ENCODE peak calls at places on chromosomes 12 and 14, in five cellular contexts. O, Y, I, R and H are unnamed samples.

GRCh38 chr12:49126852-49127763 is 4.1 kb downstream of the TUBA1B start:
- DNase-seq in R (no peak), Y (peak; percentile 21), I (no peak), O (no peak), H (no peak)

GRCh38 chr12:95083938-95084337 is 10.5 kb upstream of the NR2C1 start:
- DNase-seq in O (no peak), I (no peak), R (no peak), Y (no peak), H (no peak)

GRCh38 chr14:71220462-71220861 is 313.2 kb downstream of the PCNX1 start:
- DNase-seq in O (no peak), I (no peak), R (no peak), Y (no peak), H (no peak)

GRCh38 chr14:73403181-73403752 is 55.1 kb downstream of the NUMB start:
- DNase-seq in O (no peak), I (no peak), Y (no peak), R (no peak), H (no peak)

GRCh38 chr14:100049220-100049619 is 16.0 kb upstream of the EVL start:
- DNase-seq in Y (no peak), O (no peak), R (no peak), I (no peak), H (no peak)

GRCh38 chr14:68461086-68461485 is 331.8 kb downstream of the ZFP36L1 start:
- DNase-seq in I (no peak), R (no peak), Y (no peak), O (no peak), H (no peak)

GRCh38 chr12:120862664-120863063 is 41.5 kb downstream of the SPPL3 start:
- DNase-seq in Y (no peak), R (no peak), O (no peak), I (no peak), H (no peak)

GRCh38 chr12:121538699-121539061 is 42.1 kb downstream of the KDM2B start:
- DNase-seq in I (no peak), R (no peak), Y (no peak), O (no peak), H (no peak)

GRCh38 chr14:105485720-105486332 is 860 bp upstream of the CRIP1 start:
- DNase-seq in Y (peak; percentile 83), O (peak; percentile 85), R (peak; percentile 78), I (no peak), H (no peak)

GRCh38 chr14:20435454-20436362 is at the start of gene KLHL33:
- DNase-seq in R (no peak), I (no peak), O (peak; percentile 51), Y (no peak), H (no peak)

GRCh38 chr12:94266796-94267529 is 118.6 kb downstream of the PLXNC1 start:
- DNase-seq in O (no peak), R (no peak), Y (no peak), I (no peak), H (no peak)

GRCh38 chr12:91687052-91688017 is 458.3 kb downstream of the BTG1 start:
- DNase-seq in O (no peak), I (no peak), R (no peak), Y (peak; percentile 31), H (no peak)

GRCh38 chr14:77043177-77043983 is 14.9 kb upstream of the IRF2BPL start:
- DNase-seq in O (peak; percentile 80), Y (peak; percentile 70), R (no peak), I (no peak), H (no peak)

GRCh38 chr14:99075771-99076370 is 196.1 kb downstream of the BCL11B start:
- DNase-seq in R (no peak), O (no peak), Y (no peak), I (no peak), H (no peak)

GRCh38 chr14:64937176-64937820 is 5.2 kb downstream of the GPX2 start:
- DNase-seq in Y (no peak), I (no peak), R (no peak), O (no peak), H (no peak)

GRCh38 chr12:123056053-123056452 is 75.6 kb downstream of the ARL6IP4 start:
- DNase-seq in Y (no peak), O (no peak), R (no peak), I (no peak), H (no peak)

GRCh38 chr12:47742253-47742825 is 16.3 kb downstream of the RAPGEF3 start:
- DNase-seq in Y (peak; percentile 61), I (peak; percentile 43), O (peak; percentile 75), R (peak; percentile 13), H (no peak)

GRCh38 chr14:33949051-33950037 is 1.5 kb downstream of the EGLN3 start:
- DNase-seq in O (no peak), R (peak; percentile 39), Y (peak; percentile 8), I (no peak), H (no peak)

GRCh38 chr14:61477845-61478438 is 156.6 kb downstream of the PRKCH start:
- DNase-seq in Y (peak; percentile 70), R (peak; percentile 21), O (peak; percentile 88), I (no peak), H (no peak)

GRCh38 chr14:20468773-20469241 is 399 bp upstream of the PNP start:
- DNase-seq in O (no peak), Y (no peak), I (no peak), R (no peak), H (no peak)

GRCh38 chr12:109587921-109588320 is 14.3 kb downstream of the MVK start:
- DNase-seq in O (no peak), R (no peak), I (no peak), Y (no peak), H (no peak)

GRCh38 chr14:93112891-93113677 is 2.6 kb downstream of the ITPK1 start:
- DNase-seq in I (peak; percentile 43), R (peak; percentile 79), Y (peak; percentile 74), O (peak; percentile 85), H (no peak)

GRCh38 chr14:78253986-78254385 is 83.8 kb downstream of the NRXN3 start:
- DNase-seq in O (no peak), Y (peak; percentile 6), I (no peak), R (no peak), H (no peak)

GRCh38 chr12:106171117-106171750 is 32.5 kb upstream of the NUAK1 start:
- DNase-seq in Y (peak; percentile 56), R (no peak), I (no peak), O (no peak), H (no peak)

GRCh38 chr12:28424965-28425364 is 234.7 kb downstream of the CCDC91 start:
- DNase-seq in Y (no peak), O (peak; percentile 31), I (no peak), R (no peak), H (no peak)

GRCh38 chr14:20489093-20489994 is 16.0 kb upstream of the RNASE10 start:
- DNase-seq in I (no peak), O (no peak), R (no peak), Y (peak; percentile 64), H (no peak)

GRCh38 chr14:52954346-52955214 is 3.7 kb upstream of the FERMT2 start:
- DNase-seq in Y (no peak), I (no peak), R (no peak), O (no peak), H (no peak)

GRCh38 chr14:85342858-85343607 is 186.9 kb upstream of the FLRT2 start:
- DNase-seq in R (no peak), O (no peak), I (no peak), Y (no peak), H (no peak)

GRCh38 chr12:668092-668481 is 4.8 kb upstream of the NINJ2 start:
- DNase-seq in I (no peak), O (no peak), R (no peak), Y (no peak), H (no peak)

GRCh38 chr14:53613404-53614253 is 343.0 kb downstream of the BMP4 start:
- DNase-seq in R (peak; percentile 93), I (no peak), Y (peak; percentile 27), O (no peak), H (peak; percentile 65)

GRCh38 chr14:45679852-45680251 is 426.9 kb upstream of the MIS18BP1 start:
- DNase-seq in O (no peak), Y (no peak), R (no peak), I (no peak), H (no peak)